ENCODE peak calls at places on chromosomes 3 and 15, in five cellular contexts. Z is effector memory CD8-positive, alpha-beta T cell; U is lung; Y is Right ventricle myocardium inferior; J is T-helper 17 cell. I is an unnamed sample.

GRCh38 chr3:399647-400046 is 203.1 kb downstream of the CHL1 start:
- ATAC-seq in Z (no peak), J (no peak), U (no peak), Y (no peak), I (no peak)

GRCh38 chr3:177317247-177317646 is 120.0 kb upstream of the TBL1XR1 start:
- ATAC-seq in Z (no peak), U (no peak), J (no peak), Y (no peak), I (no peak)

GRCh38 chr3:60555704-60556340 is 695.4 kb downstream of the FHIT start:
- ATAC-seq in Y (no peak), U (no peak), Z (no peak), J (no peak), I (no peak)

GRCh38 chr3:1439395-1439794 is 346.6 kb downstream of the CNTN6 start:
- ATAC-seq in Z (no peak), U (no peak), Y (no peak), J (no peak), I (no peak)

GRCh38 chr3:177460100-177460499 is 262.8 kb upstream of the TBL1XR1 start:
- ATAC-seq in Z (no peak), J (no peak), U (no peak), Y (no peak), I (no peak)

GRCh38 chr15:34161329-34161953 is 48.5 kb downstream of the KATNBL1 start:
- ATAC-seq in U (no peak), J (no peak), Y (no peak), Z (no peak), I (no peak)

GRCh38 chr3:187051066-187051465 is 88.2 kb downstream of the RPL39L start:
- ATAC-seq in Y (no peak), Z (peak), U (no peak), J (peak), I (no peak)

GRCh38 chr3:56001991-56002390 is 466.3 kb downstream of the ERC2 start:
- ATAC-seq in Z (no peak), J (no peak), Y (no peak), U (no peak), I (no peak)

GRCh38 chr3:31936661-31937060 is 44.4 kb downstream of the OSBPL10 start:
- ATAC-seq in Y (no peak), U (no peak), Z (no peak), J (no peak), I (no peak)

GRCh38 chr15:50145451-50145872 is 26.4 kb upstream of the ATP8B4 start:
- ATAC-seq in Y (peak), Z (peak), U (peak), J (no peak), I (peak)

GRCh38 chr15:53658827-53659226 is 100.6 kb downstream of the WDR72 start:
- ATAC-seq in Z (no peak), U (no peak), Y (no peak), J (no peak), I (no peak)

GRCh38 chr15:58212909-58213526 is 74.8 kb downstream of the AQP9 start:
- ATAC-seq in U (no peak), Y (peak), J (no peak), Z (no peak), I (no peak)

GRCh38 chr15:38588672-38589071 is 24.1 kb upstream of the RASGRP1 start:
- ATAC-seq in J (no peak), Z (no peak), Y (no peak), U (no peak), I (no peak)

GRCh38 chr3:42961633-42962032 is 17.5 kb upstream of the GASK1A start:
- ATAC-seq in U (peak), Z (no peak), J (peak), Y (peak), I (peak)

GRCh38 chr15:42057744-42058646 is 36.4 kb downstream of the PLA2G4D start:
- ATAC-seq in J (no peak), Y (no peak), U (no peak), Z (no peak), I (no peak)

GRCh38 chr3:95758707-95759106 is 1055.7 kb upstream of the EPHA6 start:
- ATAC-seq in Y (no peak), Z (no peak), U (no peak), J (no peak), I (no peak)

GRCh38 chr3:68436619-68437411 is 495.5 kb downstream of the TAFA4 start:
- ATAC-seq in U (no peak), Z (no peak), Y (no peak), J (no peak), I (no peak)

GRCh38 chr3:23487015-23487414 is 283.9 kb downstream of the UBE2E2 start:
- ATAC-seq in Y (no peak), J (no peak), U (no peak), Z (no peak), I (no peak)